ENCODE peak calls at places on chromosomes 16 and 17, in eight cellular contexts. Y is SK-N-SH, N is stomach, E is GM23338, X is breast epithelium, W is H1, M is GM12878, T is endothelial cell of umbilical vein. D is an unnamed sample.

GRCh38 chr17:33981713-33982601 is 273.1 kb upstream of the CCL2 start:
- DNase-seq in Y (no peak), N (no peak), E (no peak), X (no peak), W (no peak), M (no peak), T (no peak), D (peak; percentile 69)

GRCh38 chr17:62618647-62619412 is 8.6 kb upstream of the MRC2 start:
- DNase-seq in Y (no peak), N (no peak), E (no peak), X (no peak), W (no peak), M (no peak), T (no peak), D (no peak)

GRCh38 chr16:12341423-12341822 is 364.9 kb downstream of the SNX29 start:
- DNase-seq in Y (no peak), N (no peak), E (no peak), X (no peak), W (no peak), M (no peak), T (peak; percentile 36), D (no peak)

GRCh38 chr16:72211085-72211484 is 39.1 kb upstream of the PMFBP1 start:
- DNase-seq in Y (no peak), N (no peak), E (no peak), X (no peak), W (no peak), M (no peak), T (no peak), D (no peak)

GRCh38 chr17:43367588-43368242 is 31.1 kb upstream of the ARL4D start:
- DNase-seq in Y (peak; percentile 67), N (no peak), E (peak; percentile 68), X (no peak), W (no peak), M (peak; percentile 91), T (no peak), D (no peak)

GRCh38 chr16:84013787-84014569 is 28.6 kb downstream of the SLC38A8 start:
- DNase-seq in Y (peak; percentile 72), N (peak; percentile 91), E (peak; percentile 99), X (peak; percentile 27), W (peak; percentile 100), M (peak; percentile 42), T (peak; percentile 47), D (peak; percentile 92)

GRCh38 chr16:1309888-1310831 is 724 bp downstream of the UBE2I start:
- DNase-seq in Y (peak; percentile 67), N (peak; percentile 50), E (no peak), X (peak; percentile 44), W (no peak), M (no peak), T (peak; percentile 43), D (peak; percentile 65)

GRCh38 chr16:20181386-20181785 is 107.7 kb upstream of the GPR139 start:
- DNase-seq in Y (no peak), N (no peak), E (no peak), X (no peak), W (no peak), M (no peak), T (no peak), D (no peak)

GRCh38 chr17:68719431-68719830 is 118.3 kb upstream of the FAM20A start:
- DNase-seq in Y (no peak), N (no peak), E (no peak), X (no peak), W (no peak), M (no peak), T (peak; percentile 8), D (no peak)

GRCh38 chr16:35908942-35909341 is 2449.5 kb downstream of the TP53TG3F start:
- DNase-seq in Y (peak; percentile 1), N (no peak), E (peak; percentile 4), X (no peak), W (no peak), M (no peak), T (no peak), D (no peak)

GRCh38 chr16:67847064-67847861 is at the start of gene CENPT:
- DNase-seq in Y (peak; percentile 55), N (peak; percentile 72), E (peak; percentile 62), X (peak; percentile 41), W (no peak), M (no peak), T (peak; percentile 58), D (peak; percentile 66)

GRCh38 chr17:28763804-28764266 is 20.0 kb downstream of the TRAF4 start:
- DNase-seq in Y (peak; percentile 78), N (peak; percentile 85), E (peak; percentile 89), X (peak; percentile 72), W (no peak), M (no peak), T (peak; percentile 79), D (peak; percentile 81)

GRCh38 chr17:12644623-12645022 is 21.1 kb upstream of the MYOCD start:
- DNase-seq in Y (no peak), N (no peak), E (peak; percentile 61), X (no peak), W (no peak), M (no peak), T (no peak), D (no peak)

GRCh38 chr16:11313493-11314308 is 31.6 kb upstream of the RMI2 start:
- DNase-seq in Y (no peak), N (no peak), E (no peak), X (no peak), W (no peak), M (no peak), T (no peak), D (no peak)

GRCh38 chr17:34081269-34081668 is 173.8 kb upstream of the CCL2 start:
- DNase-seq in Y (no peak), N (no peak), E (peak; percentile 76), X (no peak), W (no peak), M (no peak), T (no peak), D (no peak)

GRCh38 chr16:66728117-66728787 is 23.2 kb downstream of the DYNC1LI2 start:
- DNase-seq in Y (peak; percentile 59), N (peak; percentile 37), E (peak; percentile 77), X (no peak), W (no peak), M (no peak), T (peak; percentile 70), D (peak; percentile 22)

GRCh38 chr16:30004811-30005242 is 6.0 kb downstream of the DOC2A start:
- DNase-seq in Y (peak; percentile 46), N (peak; percentile 34), E (no peak), X (no peak), W (no peak), M (no peak), T (no peak), D (no peak)
- TF ChIP-seq POLR2AphosphoS5 in Y (no peak), N (no peak), E (no peak), X (no peak), W (no peak), M (no peak), T (no peak), D (no peak)

DNA sequence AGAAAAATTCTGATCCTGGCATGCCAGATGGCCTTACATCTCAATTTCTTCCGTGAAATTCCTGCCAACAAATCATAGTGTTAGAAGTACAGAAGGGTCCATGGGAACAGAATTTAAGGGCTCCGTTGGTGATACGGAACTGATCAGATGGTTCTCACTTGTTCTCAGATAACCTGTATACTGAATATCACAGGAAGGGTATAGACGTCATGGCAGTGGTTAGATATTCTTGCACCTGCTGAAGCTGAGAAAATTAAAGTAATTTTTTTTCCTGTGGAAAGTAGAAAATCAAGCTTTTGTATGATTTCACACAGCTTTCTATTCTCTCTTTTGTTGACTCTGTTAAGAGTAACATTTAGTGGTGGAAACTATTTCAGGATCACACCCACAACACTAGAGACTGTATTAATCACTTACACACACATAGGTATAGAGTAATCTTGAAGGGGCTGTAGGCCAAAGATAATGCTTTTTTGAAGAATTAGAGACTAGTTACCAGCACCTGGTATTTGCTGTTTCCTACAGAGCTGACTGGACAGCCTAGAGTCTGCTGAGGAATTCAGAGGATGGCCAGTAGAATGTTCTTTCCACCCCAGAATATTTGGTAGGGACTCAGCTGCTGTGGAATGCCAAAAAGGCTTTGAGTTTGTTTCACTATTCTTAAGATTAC is 7.5 kb downstream of the TENT4B start:
- DNase-seq in Y (no peak), N (no peak), E (no peak), X (no peak), W (no peak), M (no peak), T (no peak), D (no peak)
- H3K4me1 ChIP-seq in Y (peaks cover under 1% of the 10 kb centered on the region), N (peaks cover 80% of the 10 kb centered on the region), E (peaks cover 4% of the 10 kb centered on the region), X (peaks cover 6% of the 10 kb centered on the region), W (no peaks in the 10 kb centered on the region), M (peaks cover 8% of the 10 kb centered on the region), T (peaks cover 4% of the 10 kb centered on the region), D (peaks cover 40% of the 10 kb centered on the region)

DNA sequence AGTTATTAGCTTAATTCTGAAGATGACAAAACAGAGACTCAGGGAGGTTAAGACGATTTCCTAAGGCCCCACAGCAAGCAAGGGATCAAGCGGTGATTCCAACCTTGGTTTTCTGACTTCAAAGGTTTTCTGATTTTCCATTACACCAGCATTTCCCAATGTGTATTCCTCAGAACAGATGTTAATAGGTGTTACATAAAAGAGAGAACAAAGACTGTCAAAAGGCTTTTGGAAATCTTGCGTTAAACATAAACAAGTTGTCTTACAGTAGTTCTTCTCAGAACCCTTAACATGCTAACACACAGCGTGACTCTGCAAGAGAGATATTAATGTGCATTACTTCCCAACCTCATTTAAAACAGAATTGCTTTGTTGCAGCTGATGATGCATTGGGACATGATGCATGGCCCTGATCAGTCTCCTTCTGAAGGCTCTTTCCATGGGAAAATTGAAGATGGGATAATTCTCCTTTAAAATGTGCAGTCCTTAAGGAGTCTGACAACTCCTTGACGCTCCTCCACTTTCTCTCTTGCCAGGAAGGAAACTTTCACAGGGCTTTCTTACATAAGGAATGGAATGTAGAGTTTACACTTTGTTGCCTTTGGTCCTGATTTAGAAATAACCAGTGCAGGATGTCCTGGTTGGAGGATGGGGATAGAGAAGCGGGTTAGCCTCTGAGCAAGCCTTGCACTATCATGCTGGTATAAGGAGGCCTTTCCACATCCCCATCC is 21.5 kb upstream of the MMD start:
- DNase-seq in Y (no peak), N (no peak), E (no peak), X (no peak), W (no peak), M (no peak), T (no peak), D (no peak)
- TF ChIP-seq POLR2AphosphoS5 in Y (no peak), N (no peak), E (no peak), X (no peak), W (no peak), M (no peak), T (no peak), D (peak; percentile 65)

GRCh38 chr17:36936455-36936934 is 780 bp upstream of the LHX1 start:
- DNase-seq in Y (peak; percentile 84), N (no peak), E (peak; percentile 90), X (no peak), W (no peak), M (no peak), T (no peak), D (no peak)

GRCh38 chr17:36937961-36938565 is 788 bp downstream of the LHX1 start:
- DNase-seq in Y (peak; percentile 69), N (no peak), E (peak; percentile 68), X (no peak), W (no peak), M (no peak), T (peak; percentile 33), D (no peak)

GRCh38 chr17:36935681-36936454 is 1.4 kb upstream of the LHX1 start:
- DNase-seq in Y (peak; percentile 60), N (no peak), E (peak; percentile 84), X (no peak), W (no peak), M (no peak), T (no peak), D (no peak)

GRCh38 chr17:36938566-36939058 is 1.3 kb downstream of the LHX1 start:
- DNase-seq in Y (no peak), N (no peak), E (no peak), X (no peak), W (no peak), M (no peak), T (no peak), D (no peak)

GRCh38 chr17:36937001-36937960 is at the start of gene LHX1:
- DNase-seq in Y (peak; percentile 65), N (no peak), E (peak; percentile 76), X (no peak), W (no peak), M (no peak), T (no peak), D (no peak)
- H3K4me1 ChIP-seq in Y (peaks cover 29% of the 10 kb centered on the region), N (peaks cover 88% of the 10 kb centered on the region), E (peaks cover 72% of the 10 kb centered on the region), X (peaks cover 30% of the 10 kb centered on the region), W (peaks cover 2% of the 10 kb centered on the region), M (no peaks in the 10 kb centered on the region), T (peaks cover 9% of the 10 kb centered on the region), D (peaks cover 69% of the 10 kb centered on the region)

D was measured in transverse colon.